ENCODE peak calls at places on chromosomes 7 and 10, in seven cellular contexts. U is CD8-positive, alpha-beta T cell; L is GM06990; J is adrenal gland; C is breast epithelium; G is fibroblast of pulmonary artery; Y is RWPE2. Q is an unnamed sample.

GRCh38 chr7:79241288-79242055 is 212.0 kb downstream of the MAGI2 start:
- DNase-seq in U (no peak), Y (no peak), C (no peak), J (no peak), L (no peak), G (peak), Q (peak)

GRCh38 chr10:27413387-27413786 is 90.7 kb upstream of the RAB18 start:
- DNase-seq in G (no peak), L (no peak), J (no peak), Y (no peak), U (no peak), C (no peak), Q (no peak)

GRCh38 chr10:112115781-112116385 is 67.7 kb downstream of the GPAM start:
- DNase-seq in G (peak), J (peak), C (no peak), Y (no peak), L (no peak), U (peak), Q (peak)

GRCh38 chr7:134290286-134290685 is 26.4 kb downstream of the SLC35B4 start:
- DNase-seq in U (no peak), J (no peak), Y (no peak), C (no peak), L (no peak), G (peak), Q (peak)

GRCh38 chr10:130138479-130138866 is 2.3 kb downstream of the GLRX3 start:
- DNase-seq in U (no peak), J (peak), C (no peak), L (no peak), G (peak), Y (peak), Q (peak)

GRCh38 chr10:28387141-28387540 is 84.3 kb upstream of the MPP7 start:
- DNase-seq in Y (no peak), G (no peak), L (no peak), C (no peak), U (no peak), J (no peak), Q (no peak)

GRCh38 chr7:155284496-155285274 is 13.0 kb upstream of the INSIG1 start:
- DNase-seq in C (no peak), U (no peak), G (no peak), J (no peak), Y (no peak), L (no peak), Q (no peak)

GRCh38 chr7:12705878-12706277 is 18.4 kb downstream of the ARL4A start:
- DNase-seq in L (no peak), Y (no peak), U (no peak), J (no peak), C (no peak), G (peak), Q (no peak)

GRCh38 chr10:69348824-69349541 is 67.7 kb downstream of the TACR2 start:
- DNase-seq in J (peak), Y (peak), U (no peak), G (peak), C (no peak), L (no peak), Q (peak)

GRCh38 chr7:157689269-157690057 is 352.7 kb downstream of the DNAJB6 start:
- DNase-seq in J (no peak), L (no peak), G (no peak), C (no peak), Y (no peak), U (no peak), Q (no peak)

GRCh38 chr7:40329601-40330153 is 194.9 kb downstream of the SUGCT start:
- DNase-seq in J (no peak), L (no peak), U (no peak), G (peak), C (no peak), Y (no peak), Q (peak)

GRCh38 chr10:120841522-120842189 is 9.5 kb upstream of the WDR11 start:
- DNase-seq in U (no peak), J (no peak), C (no peak), G (peak), L (no peak), Y (no peak), Q (no peak)

GRCh38 chr10:47244560-47245500 is 55.2 kb upstream of the GDF10 start:
- DNase-seq in G (no peak), C (no peak), L (no peak), J (no peak), Y (no peak), U (no peak), Q (no peak)

GRCh38 chr7:4204530-4205165 is 477.4 kb upstream of the FOXK1 start:
- DNase-seq in U (peak), L (no peak), G (no peak), J (no peak), C (no peak), Y (no peak), Q (no peak)

GRCh38 chr7:42843209-42843800 is 68.6 kb downstream of the C7orf25 start:
- DNase-seq in G (peak), U (no peak), C (no peak), Y (no peak), L (no peak), J (peak), Q (peak)

GRCh38 chr7:157113607-157114006 is 25.1 kb upstream of the UBE3C start:
- DNase-seq in Y (no peak), G (no peak), L (no peak), J (no peak), C (no peak), U (no peak), Q (no peak)

GRCh38 chr10:47165168-47165710 is 134.8 kb upstream of the GDF10 start:
- DNase-seq in J (no peak), C (no peak), U (no peak), L (no peak), Y (no peak), G (no peak), Q (no peak)

GRCh38 chr10:62810131-62810530 is 5.6 kb downstream of the ADO start:
- DNase-seq in G (no peak), Y (no peak), C (no peak), U (no peak), J (no peak), L (no peak), Q (no peak)

GRCh38 chr10:60338002-60338564 is 51.6 kb downstream of the ANK3 start:
- DNase-seq in J (no peak), U (no peak), C (no peak), L (no peak), Y (no peak), G (no peak), Q (no peak)
- H3K4me3 ChIP-seq in J (no peak), U (no peak), C (no peak), L (no peak), Y (no peak), G (no peak), Q (no peak)

GRCh38 chr7:28749673-28750072 is 208.5 kb downstream of the TRIL start:
- DNase-seq in C (no peak), L (no peak), J (no peak), Y (no peak), G (peak), U (no peak), Q (peak)
- TF ChIP-seq CTCF in C (no peak), L (no peak), J (no peak), Y (no peak), G (no peak), U (no peak), Q (no peak)

DNA sequence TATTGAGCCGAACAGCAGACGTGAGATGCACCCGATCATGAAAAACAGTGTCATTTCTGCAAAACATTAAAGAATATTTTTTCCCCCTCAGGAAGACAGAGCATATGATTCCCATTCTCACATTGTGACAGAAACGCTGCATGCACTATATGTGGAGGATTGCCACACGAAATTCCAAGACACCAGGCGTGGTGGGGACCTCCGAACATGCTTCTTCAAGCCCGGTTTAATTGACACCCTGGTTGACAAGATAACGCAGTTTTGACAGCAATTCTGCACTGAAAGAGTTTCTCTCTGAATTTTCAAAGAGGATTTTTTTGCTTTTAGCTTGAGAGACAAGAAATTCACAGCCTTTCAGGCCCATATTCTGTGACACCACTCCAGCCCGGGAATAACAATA is 442.8 kb upstream of the NRP1 start:
- DNase-seq in C (no peak), U (no peak), L (no peak), J (no peak), Y (no peak), G (no peak), Q (no peak)
- H3K4me3 ChIP-seq in C (no peak), U (no peak), L (no peak), J (no peak), Y (no peak), G (no peak), Q (no peak)

DNA sequence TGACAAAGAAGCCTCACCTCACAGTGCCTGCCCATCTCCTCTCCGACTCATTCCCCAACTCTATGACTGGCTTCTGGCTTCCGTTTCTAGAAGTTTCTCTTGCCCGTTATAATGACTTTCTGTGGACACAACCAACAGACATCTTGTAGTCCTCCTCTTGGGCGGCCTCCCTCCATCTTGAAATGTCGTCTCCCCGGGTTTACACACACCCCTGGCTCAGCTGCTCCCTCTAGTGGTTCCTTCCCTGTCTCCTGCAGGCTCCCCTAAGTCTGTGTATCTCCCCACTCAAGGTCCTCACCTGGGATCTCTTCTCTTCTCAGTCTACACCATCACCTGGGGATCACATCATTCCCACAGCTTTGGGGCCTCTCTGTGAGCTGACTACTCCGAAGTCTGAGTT is 123.4 kb upstream of the NEBL start:
- DNase-seq in C (no peak), Y (no peak), G (no peak), U (no peak), L (peak), J (peak), Q (peak)
- TF ChIP-seq CTCF in C (no peak), Y (peak), G (peak), U (no peak), L (peak), J (peak), Q (peak)

DNA sequence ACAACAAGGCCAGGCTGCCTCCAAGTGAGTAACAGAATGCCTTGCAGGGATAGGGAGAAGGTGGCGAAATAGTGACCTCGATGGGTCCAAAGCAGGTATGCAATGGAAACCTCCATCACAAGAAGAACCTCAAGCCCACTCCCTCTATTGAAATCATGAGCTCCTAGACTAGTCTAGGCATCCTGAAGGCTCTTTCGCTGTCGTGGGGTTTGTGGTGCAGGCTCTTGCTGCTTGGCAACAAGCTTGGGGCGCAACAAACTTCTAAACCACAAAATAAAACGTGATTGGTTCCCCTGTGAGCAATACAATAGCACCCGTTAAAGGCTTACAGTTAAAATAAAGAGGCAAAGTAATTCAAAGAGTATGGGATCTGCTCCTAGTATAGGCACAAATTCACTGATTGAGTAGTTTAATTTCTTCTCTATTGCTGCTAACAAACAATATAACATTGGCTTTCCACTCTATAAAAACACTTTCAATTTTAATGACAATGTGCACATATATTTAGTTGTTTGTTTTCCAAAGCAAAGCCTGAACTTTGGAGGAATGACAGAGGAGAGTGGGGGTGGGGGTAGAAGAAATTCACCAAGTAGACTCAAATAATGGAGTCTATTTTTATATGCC is 64.1 kb downstream of the C10orf67 start:
- DNase-seq in G (no peak), Y (no peak), J (no peak), U (no peak), L (no peak), C (no peak), Q (no peak)
- H3K4me3 ChIP-seq in G (no peak), Y (no peak), J (no peak), U (no peak), L (no peak), C (no peak), Q (no peak)

DNA sequence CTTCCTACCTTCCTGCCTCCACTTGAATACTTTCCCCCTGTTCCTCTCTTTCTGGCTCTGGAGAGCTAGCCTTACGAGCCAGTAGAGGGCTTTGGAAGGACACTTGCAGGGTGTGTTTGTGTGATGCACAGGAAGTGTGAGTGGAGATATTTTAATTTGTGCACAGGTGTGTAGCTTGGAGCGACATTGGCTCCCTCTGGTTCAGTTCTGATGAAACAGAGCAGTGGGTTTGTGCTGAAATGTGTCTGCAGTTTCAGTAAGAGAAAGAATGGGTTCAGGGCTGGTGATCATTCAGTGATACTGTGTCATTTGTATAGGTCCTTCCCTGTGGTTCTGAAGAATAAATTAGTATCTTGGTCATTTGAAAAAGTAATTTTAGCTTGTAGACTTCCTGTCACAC is 86.9 kb downstream of the SND1 start:
- DNase-seq in L (no peak), Y (no peak), U (no peak), J (no peak), G (no peak), C (no peak), Q (no peak)
- TF ChIP-seq CTCF in L (no peak), Y (no peak), U (no peak), J (no peak), G (no peak), C (no peak), Q (no peak)

GRCh38 chr10:77638766-77639101 is 1.1 kb upstream of the KCNMA1 start:
- DNase-seq in U (no peak), L (no peak), Y (no peak), G (no peak), C (no peak), J (no peak), Q (no peak)
- H3K4me3 ChIP-seq in U (no peak), L (peak), Y (peak), G (no peak), C (peak), J (no peak), Q (peak)

GRCh38 chr7:8185907-8186306 is 76.1 kb downstream of the ICA1 start:
- DNase-seq in G (no peak), J (no peak), U (no peak), L (no peak), Y (no peak), C (no peak), Q (no peak)

GRCh38 chr7:8189615-8190014 is 72.4 kb downstream of the ICA1 start:
- DNase-seq in Y (no peak), C (no peak), J (no peak), U (no peak), G (no peak), L (no peak), Q (no peak)

GRCh38 chr7:8192897-8193296 is 69.1 kb downstream of the ICA1 start:
- DNase-seq in J (no peak), G (no peak), Y (no peak), C (no peak), U (no peak), L (no peak), Q (no peak)

DNA sequence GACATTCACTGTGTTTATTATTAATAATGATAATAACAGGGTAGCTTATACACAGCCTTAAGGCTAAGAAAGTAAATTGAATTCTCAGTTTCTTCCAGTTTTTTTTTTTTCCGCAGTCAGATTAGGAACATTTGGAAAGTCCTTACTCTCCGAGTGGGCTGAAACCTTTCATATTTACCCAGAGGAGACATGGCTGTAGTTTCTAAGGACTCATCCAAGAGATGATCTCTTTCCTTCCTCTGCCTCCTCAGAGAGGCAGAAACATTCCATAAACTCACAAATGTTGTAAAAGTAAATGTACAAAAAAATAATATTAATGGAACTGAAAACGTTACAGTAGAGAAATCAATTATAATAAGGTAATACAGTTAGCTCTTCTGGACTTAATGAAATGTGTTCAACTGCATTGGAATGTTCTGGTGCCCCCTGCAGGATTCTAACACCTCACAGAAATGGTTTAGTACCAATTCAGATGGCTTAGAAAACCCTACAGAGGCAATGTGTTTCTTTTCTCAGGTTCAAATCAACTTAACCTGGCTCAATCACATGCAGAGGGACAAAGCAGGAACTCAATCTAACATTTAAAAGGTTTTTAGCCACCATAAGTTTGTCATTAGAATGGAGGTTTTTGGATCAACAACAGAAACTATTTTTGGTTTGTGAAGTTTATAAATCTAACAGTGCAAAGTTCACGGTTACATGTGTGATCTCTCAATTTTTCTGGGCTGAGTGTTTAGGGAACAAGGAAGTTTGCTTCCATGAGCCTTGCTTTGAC is 71.7 kb downstream of the ICA1 start:
- DNase-seq in Y (no peak), U (peak), G (peak), C (no peak), L (peak), J (peak), Q (peak)
- TF ChIP-seq CTCF in Y (peak), U (peak), G (peak), C (peak), L (peak), J (peak), Q (peak)

GRCh38 chr10:22927163-22927562 is 690 bp upstream of the ARMC3 start:
- DNase-seq in G (no peak), J (no peak), U (no peak), C (no peak), L (no peak), Y (no peak), Q (no peak)
- H3K4me3 ChIP-seq in G (peak), J (no peak), U (peak), C (no peak), L (no peak), Y (no peak), Q (no peak)

Q was measured in cardiac fibroblast.